ENCODE peak calls at places on chromosomes 16 and 17, in nine cellular contexts. H is A549, R is fibroblast of lung, I is SJCRH30, C is cardiac muscle cell, S is left lung, P is Peyer's patch, L is ascending aorta, U is lower lobe of right lung. T is an unnamed sample. For H3K4me1, the result is how much of the 10 kb centered on the place peaks cover.

GRCh38 chr16:74734361-74735161 is 33.9 kb upstream of the MLKL start:
- DNase-seq in C (peak), R (no peak), I (no peak), H (no peak), L (no peak), U (no peak), P (no peak), S (no peak), T (no peak)

GRCh38 chr17:36731091-36731490 is 129.7 kb downstream of the MRM1 start:
- DNase-seq in C (no peak), H (no peak), P (no peak), R (no peak), U (no peak), L (no peak), S (no peak), I (no peak), T (no peak)

GRCh38 chr16:83771306-83771942 is 36.4 kb upstream of the HSBP1 start:
- DNase-seq in U (no peak), I (no peak), P (no peak), S (no peak), L (no peak), C (peak), H (no peak), R (no peak), T (peak)

GRCh38 chr16:16162591-16162990 is 60.7 kb downstream of the ABCC6 start:
- DNase-seq in R (no peak), I (no peak), C (no peak), U (no peak), L (no peak), S (no peak), H (no peak), P (no peak), T (no peak)

GRCh38 chr17:33204156-33204555 is 88.9 kb downstream of the ASIC2 start:
- DNase-seq in R (no peak), I (no peak), L (no peak), P (no peak), U (no peak), C (no peak), S (no peak), H (no peak), T (no peak)

GRCh38 chr17:82237083-82237745 is 8.4 kb downstream of the SLC16A3 start:
- DNase-seq in S (peak), I (peak), C (no peak), L (no peak), P (no peak), R (no peak), H (no peak), U (peak), T (no peak)

GRCh38 chr16:65763640-65764305 is 602.7 kb upstream of the CDH5 start:
- DNase-seq in L (no peak), C (no peak), S (no peak), P (no peak), I (no peak), H (no peak), U (no peak), R (no peak), T (no peak)

GRCh38 chr17:82489851-82490511 is 29.6 kb upstream of the FOXK2 start:
- DNase-seq in R (no peak), C (no peak), S (no peak), L (no peak), P (no peak), U (no peak), H (no peak), I (peak), T (peak)

GRCh38 chr17:44979426-44980273 is 11.5 kb upstream of the C1QL1 start:
- DNase-seq in R (no peak), P (no peak), U (no peak), L (no peak), I (peak), S (peak), H (no peak), C (peak), T (no peak)

GRCh38 chr17:14198575-14198974 is 38.1 kb downstream of the CDRT15 start:
- DNase-seq in C (no peak), S (no peak), R (no peak), H (no peak), L (no peak), P (no peak), U (no peak), I (no peak), T (no peak)

GRCh38 chr17:14197582-14197981 is 39.1 kb downstream of the CDRT15 start:
- DNase-seq in R (no peak), C (no peak), I (no peak), P (no peak), U (no peak), S (no peak), L (no peak), H (no peak), T (peak)

GRCh38 chr17:14198013-14198412 is 38.6 kb downstream of the CDRT15 start:
- DNase-seq in R (no peak), L (no peak), P (no peak), I (no peak), S (no peak), U (peak), C (peak), H (no peak), T (peak)

GRCh38 chr17:14200354-14200753 is 36.3 kb downstream of the CDRT15 start:
- DNase-seq in U (no peak), C (no peak), R (no peak), H (no peak), P (no peak), L (no peak), S (no peak), I (no peak), T (no peak)

GRCh38 chr17:14196337-14196997 is 40.2 kb downstream of the CDRT15 start:
- DNase-seq in C (no peak), U (no peak), R (no peak), H (no peak), S (no peak), P (no peak), I (no peak), L (no peak), T (no peak)
- H3K4me1 ChIP-seq in C (under half), U (under half), R (under half), H (under half), S (under half), P (under half), I (under half), L (under half), T (under half)

DNA sequence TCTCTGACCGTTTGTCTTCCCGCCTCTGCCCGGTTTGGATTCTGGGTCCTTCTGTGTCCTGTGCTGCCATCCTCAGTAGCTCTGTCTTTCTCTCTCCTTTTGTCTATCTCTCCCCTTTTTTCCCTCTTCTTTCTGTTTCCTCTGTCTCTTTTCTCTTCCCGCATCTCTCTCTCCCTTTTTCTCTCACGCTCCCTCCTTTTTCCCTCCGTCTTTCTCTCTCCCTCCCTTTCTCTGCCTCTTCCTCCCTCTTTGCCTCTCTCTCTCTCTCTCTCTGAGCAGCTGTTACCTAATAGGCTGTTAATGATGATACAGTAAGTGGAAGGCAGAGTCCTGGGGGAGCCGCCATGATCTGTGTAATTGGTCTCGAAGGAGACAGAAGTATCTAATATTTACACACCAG is 136.0 kb upstream of the CIBAR2 start:
- DNase-seq in H (no peak), C (no peak), P (no peak), U (no peak), S (no peak), I (no peak), L (no peak), R (no peak), T (no peak)
- H3K4me1 ChIP-seq in H (under half), C (under half), P (under half), U (under half), S (under half), I (under half), L (under half), R (under half), T (under half)

DNA sequence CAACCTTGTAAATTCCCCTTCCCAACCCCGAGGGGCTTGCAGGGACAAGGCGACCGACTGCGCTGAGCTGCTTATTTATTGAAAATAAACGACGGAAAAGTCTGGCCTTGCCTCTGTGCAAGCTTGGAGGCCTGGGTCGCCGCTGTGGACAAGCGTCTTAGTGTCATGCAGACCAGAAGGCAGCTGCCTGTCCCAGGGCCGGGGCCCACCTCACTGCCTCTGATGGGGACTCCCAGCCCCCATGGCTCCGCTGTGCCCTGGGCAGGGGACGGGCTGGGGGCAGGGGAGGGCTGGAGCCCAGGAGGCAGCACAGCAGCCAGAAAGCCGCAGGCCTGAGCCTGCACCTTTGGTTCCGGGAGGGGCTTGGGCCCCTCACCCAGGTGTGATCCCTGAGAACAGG is 20.7 kb downstream of the RABEP2 start:
- DNase-seq in U (no peak), L (no peak), I (no peak), C (no peak), H (no peak), S (peak), P (no peak), R (no peak), T (no peak)
- H3K4me1 ChIP-seq in U (under half), L (under half), I (under half), C (under half), H (under half), S (under half), P (under half), R (under half), T (under half)

GRCh38 chr16:87844809-87845208 is 24.5 kb downstream of the SLC7A5 start:
- DNase-seq in U (no peak), P (no peak), H (no peak), R (no peak), I (no peak), C (no peak), L (no peak), S (no peak), T (no peak)

GRCh38 chr16:87844374-87844733 is 25.0 kb downstream of the SLC7A5 start:
- DNase-seq in C (no peak), S (no peak), U (no peak), R (peak), H (no peak), I (no peak), L (no peak), P (no peak), T (peak)

GRCh38 chr16:87845213-87845612 is 24.1 kb downstream of the SLC7A5 start:
- DNase-seq in I (no peak), U (no peak), C (no peak), P (no peak), R (no peak), S (no peak), L (no peak), H (peak), T (no peak)

GRCh38 chr16:87842209-87842869 is 27.0 kb downstream of the SLC7A5 start:
- DNase-seq in H (no peak), C (no peak), L (no peak), U (no peak), S (no peak), P (no peak), I (no peak), R (no peak), T (no peak)

DNA sequence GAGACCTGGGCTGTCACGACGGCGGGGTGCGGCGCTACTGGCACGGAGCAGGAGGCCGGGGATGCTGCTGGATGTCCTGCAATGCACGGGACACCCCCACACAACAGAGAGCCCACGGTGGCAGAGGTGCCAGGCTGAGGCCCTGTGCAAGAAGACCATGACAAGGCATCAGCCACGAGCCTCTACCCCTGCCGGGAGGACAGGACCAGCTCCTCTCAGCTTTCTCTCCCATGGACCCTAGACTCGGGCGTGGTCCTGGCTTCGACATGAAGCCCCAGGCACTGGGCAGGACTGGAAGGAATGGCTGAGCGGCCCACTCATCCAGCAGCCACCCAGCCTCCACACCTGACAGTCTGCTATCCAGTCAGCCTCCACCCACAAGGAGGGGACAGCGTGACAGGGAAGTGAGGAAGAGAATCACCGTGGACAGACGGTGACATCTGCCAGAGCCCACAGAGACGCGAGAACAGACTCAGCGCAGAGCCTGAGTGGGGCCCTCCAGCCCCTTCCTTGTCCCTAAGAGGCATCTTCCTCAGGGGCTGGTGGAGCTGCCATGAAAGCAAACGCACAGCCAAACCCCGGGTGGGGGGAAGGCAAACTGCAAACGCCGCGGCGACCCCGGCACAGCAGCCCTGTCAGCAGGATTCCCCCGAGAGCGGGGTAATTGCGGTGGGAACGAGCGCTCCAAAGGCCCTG is 25.5 kb downstream of the SLC7A5 start:
- DNase-seq in C (no peak), H (peak), S (no peak), I (no peak), R (no peak), U (no peak), L (no peak), P (no peak), T (no peak)
- H3K4me1 ChIP-seq in C (under half), H (half or more), S (under half), I (under half), R (under half), U (under half), L (under half), P (under half), T (under half)

GRCh38 chr16:2149630-2150417 is 1.4 kb downstream of the RAB26 start:
- DNase-seq in H (peak), P (no peak), S (peak), C (no peak), L (no peak), I (peak), U (no peak), R (peak), T (no peak)

GRCh38 chr16:2148714-2149629 is 547 bp downstream of the RAB26 start:
- DNase-seq in U (no peak), I (peak), S (no peak), H (peak), R (peak), P (no peak), L (no peak), C (no peak), T (no peak)

GRCh38 chr16:2152695-2153506 is 2.7 kb upstream of the TRAF7 start:
- DNase-seq in C (peak), P (peak), R (peak), U (no peak), L (no peak), S (peak), H (peak), I (no peak), T (no peak)

GRCh38 chr16:2150418-2151187 is 2.2 kb downstream of the RAB26 start:
- DNase-seq in C (no peak), R (peak), I (peak), P (peak), H (peak), S (peak), L (no peak), U (no peak), T (no peak)

DNA sequence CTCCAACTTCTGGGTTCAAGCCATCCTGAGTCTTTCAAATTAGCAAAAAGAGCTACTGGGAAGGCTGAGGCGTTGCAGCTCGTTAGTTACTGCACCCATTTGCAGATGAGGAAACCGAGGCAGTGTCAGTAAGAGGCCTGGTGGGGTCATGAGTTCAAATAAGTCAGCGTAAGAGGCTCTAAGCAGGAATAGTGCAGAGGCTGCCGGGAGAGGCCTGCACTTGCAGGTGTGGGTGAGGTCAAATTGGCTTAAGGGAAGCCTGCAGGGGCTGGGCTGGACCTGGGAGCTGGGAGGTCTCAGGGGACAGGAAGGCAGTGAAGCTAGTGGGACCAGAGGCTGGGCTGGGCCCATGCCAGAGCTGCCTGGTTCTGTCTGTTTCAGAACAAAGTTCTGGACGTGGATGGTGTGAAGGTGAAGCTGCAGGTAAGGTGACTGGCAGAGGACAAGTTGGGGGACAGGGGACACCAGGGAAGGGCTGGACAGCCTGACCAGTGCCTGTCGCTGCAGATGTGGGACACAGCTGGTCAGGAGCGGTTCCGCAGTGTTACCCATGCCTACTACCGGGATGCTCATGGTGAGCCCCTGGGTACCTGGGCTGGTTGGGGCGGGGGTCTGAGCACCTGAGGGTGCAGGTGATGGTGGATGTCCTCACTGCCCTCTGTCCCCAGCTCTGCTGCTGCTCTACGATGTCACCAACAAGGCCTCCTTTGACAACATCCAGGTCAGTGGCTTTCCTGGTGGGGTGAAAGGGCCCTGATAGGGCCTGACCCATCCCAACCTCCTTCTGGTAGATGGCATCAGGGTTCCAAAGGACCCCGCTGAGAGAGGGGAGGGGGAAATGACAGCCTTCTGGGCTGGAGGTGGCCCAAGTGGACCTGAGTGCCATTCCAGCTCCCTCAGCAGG is 3.0 kb downstream of the RAB26 start:
- DNase-seq in H (peak), P (no peak), S (no peak), C (no peak), I (no peak), L (no peak), R (no peak), U (no peak), T (peak)
- H3K4me1 ChIP-seq in H (half or more), P (under half), S (under half), C (under half), I (under half), L (half or more), R (under half), U (half or more), T (under half)

GRCh38 chr17:61129232-61129631 is 270.4 kb upstream of the TBX2 start:
- DNase-seq in I (no peak), P (no peak), C (no peak), R (no peak), H (no peak), U (no peak), L (no peak), S (no peak), T (no peak)

GRCh38 chr17:61127960-61128359 is 271.7 kb upstream of the TBX2 start:
- DNase-seq in C (no peak), H (no peak), L (no peak), U (no peak), I (no peak), S (no peak), P (no peak), R (no peak), T (no peak)

GRCh38 chr17:61130320-61130719 is 269.3 kb upstream of the TBX2 start:
- DNase-seq in R (no peak), U (no peak), I (no peak), C (no peak), P (no peak), H (no peak), S (no peak), L (no peak), T (no peak)

GRCh38 chr17:61129876-61130275 is 269.8 kb upstream of the TBX2 start:
- DNase-seq in P (no peak), S (no peak), C (no peak), U (no peak), R (no peak), H (no peak), I (no peak), L (no peak), T (no peak)

DNA sequence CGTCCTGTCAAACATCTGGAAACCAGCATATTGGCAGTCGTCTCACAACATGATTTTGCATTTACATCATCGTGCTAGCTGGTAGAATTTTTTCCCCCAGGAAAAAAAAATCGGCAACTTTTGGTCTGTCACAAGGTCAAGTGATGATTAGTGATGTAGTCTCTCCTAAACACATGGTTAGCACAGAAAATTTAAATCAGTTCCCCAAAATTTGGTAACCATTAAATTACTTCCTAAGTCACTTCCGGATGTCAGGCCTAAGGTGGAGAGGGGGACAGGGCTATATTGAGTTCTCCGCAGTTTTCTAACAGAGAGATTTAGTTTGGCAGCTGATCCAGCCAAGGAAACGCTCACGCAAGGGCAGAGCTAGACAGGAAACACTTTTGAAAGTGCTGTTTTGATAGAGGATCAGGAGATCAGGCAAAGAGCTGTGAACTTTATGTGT is 270.9 kb upstream of the TBX2 start:
- DNase-seq in C (no peak), U (no peak), L (no peak), P (no peak), S (no peak), R (no peak), I (no peak), H (no peak), T (no peak)
- H3K4me1 ChIP-seq in C (under half), U (under half), L (under half), P (under half), S (under half), R (under half), I (under half), H (under half), T (under half)

GRCh38 chr16:26015776-26016175 is 324.0 kb downstream of the HS3ST4 start:
- DNase-seq in C (no peak), U (no peak), P (no peak), I (no peak), R (no peak), L (no peak), S (no peak), H (no peak), T (no peak)

GRCh38 chr16:26019885-26020284 is 328.1 kb downstream of the HS3ST4 start:
- DNase-seq in U (no peak), R (no peak), S (no peak), C (peak), H (no peak), I (no peak), L (no peak), P (no peak), T (no peak)

GRCh38 chr16:26019406-26019805 is 327.6 kb downstream of the HS3ST4 start:
- DNase-seq in P (no peak), R (no peak), I (no peak), C (no peak), H (no peak), S (no peak), U (no peak), L (no peak), T (no peak)

GRCh38 chr16:26012376-26012775 is 320.6 kb downstream of the HS3ST4 start:
- DNase-seq in R (no peak), H (no peak), L (no peak), I (no peak), U (no peak), S (no peak), P (no peak), C (no peak), T (no peak)

DNA sequence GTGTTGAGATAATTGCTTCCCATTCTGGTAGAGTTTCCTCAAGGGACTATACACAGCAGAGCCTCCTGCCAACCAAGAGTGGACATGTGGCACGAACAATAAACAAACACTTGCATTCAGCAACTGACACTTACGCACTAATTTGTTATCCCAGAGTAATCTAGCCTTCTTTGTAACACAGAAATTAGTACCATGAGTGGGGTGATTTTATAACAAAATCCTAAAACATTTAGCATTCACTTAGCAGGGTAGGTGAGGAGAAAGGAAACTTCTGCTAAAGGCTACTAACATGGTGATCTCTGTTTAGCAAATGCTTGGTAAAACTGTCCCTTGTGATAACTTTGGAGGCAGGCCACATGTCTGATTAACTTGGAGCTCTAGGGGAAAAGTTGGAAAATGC is 325.2 kb downstream of the HS3ST4 start:
- DNase-seq in S (no peak), I (no peak), P (no peak), R (no peak), C (no peak), L (no peak), U (no peak), H (no peak), T (no peak)
- H3K4me1 ChIP-seq in S (under half), I (under half), P (under half), R (under half), C (under half), L (under half), U (under half), H (under half), T (under half)